ENCODE peak calls at places on chromosome 18, in four cellular contexts. S is heart left ventricle, U is transverse colon, E is MM.1S. G is an unnamed sample.

GRCh38 chr18:58727776-58728500 is 56.7 kb downstream of the MALT1 start:
- DNase-seq in S (peak; percentile 42), U (no peak), E (no peak), G (no peak)

GRCh38 chr18:74790451-74790850 is 192.8 kb downstream of the ZNF407 start:
- DNase-seq in S (no peak), U (no peak), E (no peak), G (no peak)

GRCh38 chr18:59180150-59180845 is 39.7 kb upstream of the GRP start:
- DNase-seq in S (no peak), U (no peak), E (no peak), G (no peak)

GRCh38 chr18:22488554-22488953 is 70.8 kb upstream of the CTAGE1 start:
- DNase-seq in S (peak; percentile 78), U (no peak), E (no peak), G (no peak)

GRCh38 chr18:12911025-12911927 is 27.2 kb upstream of the PTPN2 start:
- DNase-seq in S (peak; percentile 37), U (peak; percentile 35), E (no peak), G (peak; percentile 83)

GRCh38 chr18:24170389-24170788 is 31.5 kb downstream of the CABYR start:
- DNase-seq in S (no peak), U (no peak), E (no peak), G (no peak)

GRCh38 chr18:10164241-10165160 is 250.7 kb downstream of the VAPA start:
- DNase-seq in S (no peak), U (no peak), E (no peak), G (no peak)

GRCh38 chr18:58593930-58594329 is 35.0 kb downstream of the ALPK2 start:
- DNase-seq in S (peak; percentile 76), U (no peak), E (no peak), G (no peak)

GRCh38 chr18:64165906-64166305 is 17.0 kb upstream of the LINC00305 start:
- DNase-seq in S (no peak), U (no peak), E (no peak), G (no peak)

GRCh38 chr18:59696311-59697235 is 650 bp downstream of the CCBE1 start:
- DNase-seq in S (no peak), U (peak; percentile 10), E (no peak), G (no peak)

GRCh38 chr18:3692113-3692621 is 242.2 kb downstream of the TGIF1 start:
- DNase-seq in S (no peak), U (no peak), E (no peak), G (no peak)

GRCh38 chr18:79615091-79615490 is 64.5 kb upstream of the CTDP1 start:
- DNase-seq in S (no peak), U (no peak), E (no peak), G (no peak)

GRCh38 chr18:46830633-46831032 is 73.8 kb upstream of the ST8SIA5 start:
- DNase-seq in S (no peak), U (no peak), E (no peak), G (no peak)

GRCh38 chr18:49241852-49242251 is 218.6 kb downstream of the DYM start:
- DNase-seq in S (no peak), U (no peak), E (no peak), G (no peak)

GRCh38 chr18:35030234-35030989 is 10.8 kb upstream of the MAPRE2 start:
- DNase-seq in S (no peak), U (peak; percentile 22), E (peak; percentile 17), G (no peak)

GRCh38 chr18:63162271-63163014 is 157.1 kb downstream of the BCL2 start:
- DNase-seq in S (no peak), U (peak; percentile 61), E (peak; percentile 69), G (peak; percentile 62)

GRCh38 chr18:26516964-26517363 is 31.4 kb downstream of the KCTD1 start:
- DNase-seq in S (no peak), U (no peak), E (no peak), G (no peak)

GRCh38 chr18:49359732-49360444 is 100.6 kb downstream of the DYM start:
- DNase-seq in S (no peak), U (no peak), E (peak; percentile 59), G (peak; percentile 8)

GRCh38 chr18:5601188-5601624 is 57.4 kb upstream of the EPB41L3 start:
- DNase-seq in S (no peak), U (peak; percentile 26), E (no peak), G (no peak)

GRCh38 chr18:36179562-36180334 is 7.5 kb upstream of the MOCOS start:
- DNase-seq in S (peak; percentile 65), U (peak; percentile 68), E (no peak), G (no peak)

GRCh38 chr18:66124394-66124793 is 373.6 kb downstream of the CDH7 start:
- DNase-seq in S (no peak), U (no peak), E (no peak), G (no peak)

DNA sequence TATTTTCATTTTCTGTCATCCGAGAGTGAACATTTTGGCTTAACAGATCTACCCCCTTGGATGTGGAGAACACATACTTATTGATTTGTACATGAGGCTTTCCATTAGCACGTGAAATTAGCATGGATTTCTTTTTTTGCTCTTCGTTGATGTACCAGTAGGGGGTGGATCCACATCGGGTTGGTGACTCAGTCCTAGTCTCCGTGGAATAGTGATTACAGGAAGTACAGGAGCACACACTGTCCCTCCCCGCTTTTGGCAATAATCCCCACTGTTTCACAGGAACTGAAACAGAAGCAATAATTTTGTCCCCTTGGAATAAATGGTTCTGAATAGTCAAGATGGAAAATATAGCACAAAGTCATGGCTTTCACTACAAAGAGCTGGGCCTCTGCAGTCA is 229.0 kb downstream of the GALR1 start:
- DNase-seq in S (peak; percentile 63), U (peak; percentile 14), E (peak; percentile 46), G (no peak)
- TF ChIP-seq CTCF in S (peak; percentile 37), U (peak; percentile 27), E (peak; percentile 52), G (no peak)

GRCh38 chr18:33914399-33914798 is 310.3 kb downstream of the NOL4 start:
- DNase-seq in S (no peak), U (no peak), E (no peak), G (no peak)

GRCh38 chr18:33918571-33918970 is 306.1 kb downstream of the NOL4 start:
- DNase-seq in S (no peak), U (no peak), E (no peak), G (no peak)

GRCh38 chr18:33916200-33916599 is 308.5 kb downstream of the NOL4 start:
- DNase-seq in S (no peak), U (no peak), E (no peak), G (no peak)
- TF ChIP-seq CTCF in S (no peak), U (no peak), E (no peak), G (no peak)

DNA sequence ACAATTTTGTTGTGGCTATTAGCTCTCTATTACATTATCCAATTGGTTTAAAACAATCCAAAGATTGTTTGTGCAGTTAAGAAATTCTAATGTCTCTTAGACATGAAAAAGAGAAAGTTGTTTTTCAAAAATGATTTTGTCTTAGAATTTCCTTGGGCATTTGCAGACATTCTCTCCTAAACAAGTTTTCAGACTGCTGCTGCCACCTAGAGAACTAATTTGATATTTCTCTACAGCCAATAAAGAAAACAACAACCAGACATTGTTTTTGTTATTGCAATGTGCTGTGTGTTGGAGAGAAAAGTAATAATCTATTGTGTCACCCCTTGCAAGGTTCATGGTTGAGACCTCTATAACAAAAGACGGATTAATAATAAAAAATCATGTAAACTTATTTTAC is 119.0 kb upstream of the SYT4 start:
- DNase-seq in S (no peak), U (no peak), E (peak; percentile 36), G (no peak)
- TF ChIP-seq CTCF in S (peak; percentile 48), U (no peak), E (peak; percentile 47), G (peak; percentile 18)

GRCh38 chr18:11587432-11587831 is 22.0 kb upstream of the SLC35G4 start:
- DNase-seq in S (no peak), U (no peak), E (peak; percentile 48), G (no peak)

GRCh38 chr18:11587846-11588245 is 21.6 kb upstream of the SLC35G4 start:
- DNase-seq in S (no peak), U (no peak), E (peak; percentile 87), G (no peak)

GRCh38 chr18:11591957-11592356 is 17.4 kb upstream of the SLC35G4 start:
- DNase-seq in S (no peak), U (no peak), E (peak; percentile 49), G (no peak)
- TF ChIP-seq CTCF in S (no peak), U (no peak), E (peak; percentile 38), G (peak; percentile 8)

DNA sequence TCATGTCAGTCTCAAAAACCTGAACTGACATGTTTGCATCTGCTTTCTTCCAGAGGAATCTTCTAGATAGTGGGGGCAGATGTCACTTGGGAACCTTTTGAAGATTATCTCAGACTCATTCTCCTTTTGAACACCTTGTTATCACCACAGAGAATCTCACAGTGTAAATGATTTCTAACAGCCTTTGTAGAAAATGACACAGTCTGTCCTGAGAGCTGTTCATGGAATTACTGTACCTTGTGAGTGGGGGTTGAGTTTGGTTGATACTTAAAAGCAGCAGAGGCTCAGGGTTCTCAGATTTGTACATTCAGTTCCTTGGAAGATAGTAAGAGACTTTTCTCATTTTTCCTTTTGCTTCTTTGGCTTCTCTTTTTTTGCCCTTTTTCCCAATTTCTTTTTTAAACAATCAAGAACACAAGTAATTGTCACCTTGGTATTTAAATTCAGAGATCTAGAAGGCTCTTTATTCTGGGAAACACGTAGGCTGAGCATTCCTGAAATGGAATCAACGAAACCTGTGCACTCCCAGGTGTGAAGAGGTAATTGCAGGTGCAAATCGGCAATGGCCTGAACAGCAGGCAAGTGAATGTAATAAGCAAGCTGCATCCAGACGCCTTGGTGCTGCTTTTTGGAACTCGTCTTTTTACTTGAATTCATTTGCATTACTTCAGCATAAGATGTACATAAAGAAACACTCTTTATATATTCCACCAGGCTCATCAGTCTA is 206.3 kb upstream of the CCDC68 start:
- DNase-seq in S (no peak), U (no peak), E (no peak), G (no peak)
- TF ChIP-seq CTCF in S (no peak), U (no peak), E (no peak), G (no peak)